ENCODE peak calls at places on chromosome 7, in four cellular contexts. One of them, this sample, is unnamed.

GRCh38 chr7:146000882-146001281 is 115.7 kb upstream of the CNTNAP2 start:
- DNase-seq in K562: no peak
- DNase-seq in GM12878: no peak
- DNase-seq in HepG2: no peak
- DNase-seq in this sample: no peak

GRCh38 chr7:121994625-121995410 is 121.9 kb downstream of the PTPRZ1 start:
- DNase-seq in K562: peak
- DNase-seq in HepG2: peak
- DNase-seq in GM12878: no peak
- DNase-seq in this sample: peak

GRCh38 chr7:106367664-106368063 is 82.9 kb upstream of the NAMPT start:
- DNase-seq in HepG2: no peak
- DNase-seq in GM12878: no peak
- DNase-seq in K562: no peak
- DNase-seq in this sample: no peak

GRCh38 chr7:13197501-13197900 is 510.1 kb downstream of the ARL4A start:
- DNase-seq in K562: no peak
- DNase-seq in GM12878: no peak
- DNase-seq in HepG2: no peak
- DNase-seq in this sample: no peak

GRCh38 chr7:151690597-151690996 is 170.9 kb upstream of the RHEB start:
- DNase-seq in HepG2: no peak
- DNase-seq in K562: no peak
- DNase-seq in GM12878: no peak
- DNase-seq in this sample: no peak

GRCh38 chr7:19772858-19773337 is 519 bp downstream of the TMEM196 start:
- DNase-seq in HepG2: no peak
- DNase-seq in K562: no peak
- DNase-seq in GM12878: no peak
- DNase-seq in this sample: peak

GRCh38 chr7:49768835-49769234 is 4.6 kb upstream of the VWC2 start:
- DNase-seq in HepG2: no peak
- DNase-seq in K562: no peak
- DNase-seq in GM12878: no peak
- DNase-seq in this sample: no peak

GRCh38 chr7:96418600-96418999 is 96.7 kb upstream of the SLC25A13 start:
- DNase-seq in K562: no peak
- DNase-seq in HepG2: no peak
- DNase-seq in GM12878: no peak
- DNase-seq in this sample: no peak

GRCh38 chr7:84060760-84061261 is 133.8 kb downstream of the SEMA3A start:
- DNase-seq in GM12878: no peak
- DNase-seq in HepG2: no peak
- DNase-seq in K562: no peak
- DNase-seq in this sample: no peak

GRCh38 chr7:87152897-87153641 is 816 bp downstream of the DMTF1 start:
- DNase-seq in GM12878: no peak
- DNase-seq in HepG2: peak
- DNase-seq in K562: peak
- DNase-seq in this sample: peak

GRCh38 chr7:22647451-22648257 is 79.3 kb upstream of the IL6 start:
- DNase-seq in K562: peak
- DNase-seq in GM12878: no peak
- DNase-seq in HepG2: no peak
- DNase-seq in this sample: no peak

GRCh38 chr7:42893341-42894242 is 18.3 kb downstream of the C7orf25 start:
- DNase-seq in HepG2: no peak
- DNase-seq in K562: peak
- DNase-seq in GM12878: no peak
- DNase-seq in this sample: no peak

GRCh38 chr7:117895271-117895670 is 22.0 kb upstream of the CTTNBP2 start:
- DNase-seq in HepG2: no peak
- DNase-seq in GM12878: no peak
- DNase-seq in K562: no peak
- DNase-seq in this sample: no peak

GRCh38 chr7:42689626-42690025 is 222.2 kb downstream of the C7orf25 start:
- DNase-seq in K562: no peak
- DNase-seq in GM12878: no peak
- DNase-seq in HepG2: no peak
- DNase-seq in this sample: no peak

GRCh38 chr7:159218216-159219006 is 73.7 kb upstream of the VIPR2 start:
- DNase-seq in K562: no peak
- DNase-seq in HepG2: no peak
- DNase-seq in GM12878: no peak
- DNase-seq in this sample: no peak

GRCh38 chr7:120156476-120156875 is 116.5 kb upstream of the KCND2 start:
- DNase-seq in GM12878: no peak
- DNase-seq in HepG2: no peak
- DNase-seq in K562: no peak
- DNase-seq in this sample: no peak

DNA sequence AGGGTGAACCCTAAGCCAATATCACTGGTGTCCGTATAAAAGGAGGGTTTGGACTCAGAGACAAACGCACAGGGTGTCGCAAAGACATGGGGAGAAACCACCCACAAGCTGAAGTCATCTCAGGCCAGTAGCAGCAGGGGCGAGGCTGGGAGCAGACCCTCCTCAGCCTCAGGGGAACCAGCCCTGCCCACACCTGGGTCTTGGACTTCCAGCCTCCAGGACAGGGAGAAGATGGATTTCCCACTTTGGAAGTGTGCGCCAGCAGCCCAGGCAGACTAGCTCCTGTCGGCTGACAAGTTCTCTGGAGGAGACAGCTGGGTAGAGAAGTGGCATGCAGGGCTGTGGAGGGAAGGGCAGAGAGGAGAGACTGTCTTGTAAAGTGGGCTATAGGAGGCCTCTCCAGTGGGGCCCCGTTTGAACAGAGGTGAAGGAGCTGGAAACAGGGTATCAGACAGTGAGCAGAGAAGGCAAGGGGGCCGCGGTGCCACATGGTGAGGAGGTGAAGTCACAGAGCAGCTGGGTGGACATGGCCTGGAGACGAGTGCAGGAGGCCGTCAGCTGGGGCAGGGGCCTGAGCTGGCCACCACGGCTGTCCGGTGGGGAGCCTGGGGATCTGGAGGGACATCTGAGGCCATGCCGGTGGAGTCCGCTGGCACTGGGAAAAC is 475.6 kb downstream of the PTPRN2 start:
- DNase-seq in K562: no peak
- DNase-seq in GM12878: no peak
- DNase-seq in HepG2: no peak
- DNase-seq in this sample: no peak
- TF ChIP-seq FOXK2 in K562: no peak
- TF ChIP-seq FOXK2 in GM12878: no peak
- TF ChIP-seq FOXK2 in HepG2: no peak
- TF ChIP-seq FOXK2 in this sample: no peak

GRCh38 chr7:380724-381210 is 90.8 kb downstream of the FOXL3 start:
- DNase-seq in K562: no peak
- DNase-seq in HepG2: no peak
- DNase-seq in GM12878: no peak
- DNase-seq in this sample: no peak
- TF ChIP-seq TARDBP in K562: no peak
- TF ChIP-seq TARDBP in HepG2: no peak
- TF ChIP-seq TARDBP in GM12878: no peak
- TF ChIP-seq TARDBP in this sample: no peak

DNA sequence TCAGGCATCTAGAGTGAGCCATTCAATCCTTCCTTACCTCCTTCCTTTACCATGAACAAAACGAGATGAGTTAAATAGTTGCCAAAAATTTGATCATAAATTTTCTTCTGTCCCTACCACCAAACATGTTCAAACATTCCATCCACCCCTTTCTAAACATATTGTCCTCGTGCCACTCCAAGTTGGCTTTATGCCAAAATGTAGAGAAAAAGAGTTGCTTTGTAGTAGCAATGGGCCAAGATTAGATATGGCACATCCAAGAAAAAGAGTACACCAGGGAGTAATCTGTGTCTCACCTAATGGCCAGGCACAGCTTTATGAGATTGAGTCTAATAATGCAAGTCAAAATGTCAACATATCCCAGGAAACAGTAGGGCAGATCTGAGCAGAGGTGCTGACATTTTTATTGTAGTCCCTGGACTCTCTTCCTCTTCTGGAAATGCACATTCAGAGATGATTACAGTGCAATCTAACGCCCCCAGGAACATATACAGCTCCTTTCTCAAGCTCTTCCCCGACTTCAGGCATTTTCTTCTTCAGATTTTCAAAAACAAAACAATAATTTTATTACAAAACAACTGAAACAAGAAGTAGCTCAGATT is 5.7 kb upstream of the OR6V1 start:
- DNase-seq in HepG2: no peak
- DNase-seq in K562: no peak
- DNase-seq in GM12878: no peak
- DNase-seq in this sample: no peak
- TF ChIP-seq SP1 in HepG2: no peak
- TF ChIP-seq SP1 in K562: no peak
- TF ChIP-seq SP1 in GM12878: no peak
- TF ChIP-seq SP1 in this sample: no peak

DNA sequence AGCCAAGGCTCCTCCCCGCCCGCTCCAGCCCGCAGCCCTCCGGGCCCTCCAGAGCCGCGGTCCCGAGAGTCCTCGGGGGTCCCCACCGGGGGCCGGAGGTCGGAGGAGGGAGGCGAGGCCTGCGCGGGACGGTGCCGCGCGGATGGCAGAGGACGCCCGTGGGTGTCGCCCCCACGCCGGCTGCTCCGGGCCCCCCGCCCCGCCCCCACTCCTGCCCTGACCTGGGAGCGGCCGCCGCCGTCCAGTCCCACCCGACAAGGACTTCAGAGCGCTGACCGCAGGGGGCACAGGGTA is 57.2 kb upstream of the DNAJB6 start:
- DNase-seq in HepG2: no peak
- DNase-seq in GM12878: no peak
- DNase-seq in K562: no peak
- DNase-seq in this sample: no peak
- TF ChIP-seq FOXK2 in HepG2: no peak
- TF ChIP-seq FOXK2 in GM12878: no peak
- TF ChIP-seq FOXK2 in K562: no peak
- TF ChIP-seq FOXK2 in this sample: no peak

This sample was measured in HEK293T.